ENCODE peak calls at places on chromosomes 11 and 22, in ten cellular contexts. One of them, this sample, is unnamed.

GRCh38 chr11:70066628-70067027 is 11.5 kb upstream of the ANO1 start:
- DNase-seq in naive thymus-derived CD8-positive, alpha-beta T cell: no peak
- DNase-seq in HS-5: no peak
- DNase-seq in GM13977: no peak
- DNase-seq in astrocyte: no peak
- DNase-seq in activated CD4-positive, CD25-positive, alpha-beta regulatory T cell: no peak
- DNase-seq in T1000: no peak
- DNase-seq in activated B cell treated with CpG ODN at 0.5 μM for 24 hours: no peak
- DNase-seq in left ventricle myocardium superior: no peak
- DNase-seq in amygdala: no peak
- DNase-seq in this sample: no peak

GRCh38 chr22:29078036-29078868 is 5.4 kb downstream of the KREMEN1 start:
- DNase-seq in naive thymus-derived CD8-positive, alpha-beta T cell: no peak
- DNase-seq in HS-5: no peak
- DNase-seq in GM13977: no peak
- DNase-seq in astrocyte: no peak
- DNase-seq in activated CD4-positive, CD25-positive, alpha-beta regulatory T cell: no peak
- DNase-seq in T1000: no peak
- DNase-seq in activated B cell treated with CpG ODN at 0.5 μM for 24 hours: no peak
- DNase-seq in left ventricle myocardium superior: no peak
- DNase-seq in amygdala: no peak
- DNase-seq in this sample: no peak

GRCh38 chr11:129141748-129142475 is 50.2 kb downstream of the ARHGAP32 start:
- DNase-seq in naive thymus-derived CD8-positive, alpha-beta T cell: no peak
- DNase-seq in HS-5: no peak
- DNase-seq in GM13977: no peak
- DNase-seq in astrocyte: peak
- DNase-seq in activated CD4-positive, CD25-positive, alpha-beta regulatory T cell: no peak
- DNase-seq in T1000: no peak
- DNase-seq in activated B cell treated with CpG ODN at 0.5 μM for 24 hours: no peak
- DNase-seq in left ventricle myocardium superior: no peak
- DNase-seq in amygdala: no peak
- DNase-seq in this sample: no peak

GRCh38 chr22:49344196-49344595 is 483.5 kb downstream of the BRD1 start:
- DNase-seq in naive thymus-derived CD8-positive, alpha-beta T cell: no peak
- DNase-seq in HS-5: no peak
- DNase-seq in GM13977: no peak
- DNase-seq in astrocyte: no peak
- DNase-seq in activated CD4-positive, CD25-positive, alpha-beta regulatory T cell: no peak
- DNase-seq in T1000: no peak
- DNase-seq in activated B cell treated with CpG ODN at 0.5 μM for 24 hours: no peak
- DNase-seq in left ventricle myocardium superior: no peak
- DNase-seq in amygdala: no peak
- DNase-seq in this sample: no peak

GRCh38 chr22:32699686-32700085 is 101.8 kb upstream of the TIMP3 start:
- DNase-seq in naive thymus-derived CD8-positive, alpha-beta T cell: no peak
- DNase-seq in HS-5: no peak
- DNase-seq in GM13977: no peak
- DNase-seq in astrocyte: no peak
- DNase-seq in activated CD4-positive, CD25-positive, alpha-beta regulatory T cell: no peak
- DNase-seq in T1000: no peak
- DNase-seq in activated B cell treated with CpG ODN at 0.5 μM for 24 hours: no peak
- DNase-seq in left ventricle myocardium superior: no peak
- DNase-seq in amygdala: no peak
- DNase-seq in this sample: no peak

GRCh38 chr11:69471329-69472052 is 10.0 kb upstream of the LINC01488 start:
- DNase-seq in naive thymus-derived CD8-positive, alpha-beta T cell: no peak
- DNase-seq in HS-5: no peak
- DNase-seq in GM13977: no peak
- DNase-seq in astrocyte: peak
- DNase-seq in activated CD4-positive, CD25-positive, alpha-beta regulatory T cell: no peak
- DNase-seq in T1000: no peak
- DNase-seq in activated B cell treated with CpG ODN at 0.5 μM for 24 hours: no peak
- DNase-seq in left ventricle myocardium superior: peak
- DNase-seq in amygdala: no peak
- DNase-seq in this sample: peak

GRCh38 chr11:111762981-111763643 is 3.1 kb downstream of the PPP2R1B start:
- DNase-seq in naive thymus-derived CD8-positive, alpha-beta T cell: no peak
- DNase-seq in HS-5: no peak
- DNase-seq in GM13977: no peak
- DNase-seq in astrocyte: no peak
- DNase-seq in activated CD4-positive, CD25-positive, alpha-beta regulatory T cell: no peak
- DNase-seq in T1000: no peak
- DNase-seq in activated B cell treated with CpG ODN at 0.5 μM for 24 hours: no peak
- DNase-seq in left ventricle myocardium superior: no peak
- DNase-seq in amygdala: no peak
- DNase-seq in this sample: peak

GRCh38 chr11:38814670-38815069 is 2216.6 kb upstream of the RAG2 start:
- DNase-seq in naive thymus-derived CD8-positive, alpha-beta T cell: no peak
- DNase-seq in HS-5: peak
- DNase-seq in GM13977: no peak
- DNase-seq in astrocyte: peak
- DNase-seq in activated CD4-positive, CD25-positive, alpha-beta regulatory T cell: no peak
- DNase-seq in T1000: no peak
- DNase-seq in activated B cell treated with CpG ODN at 0.5 μM for 24 hours: no peak
- DNase-seq in left ventricle myocardium superior: no peak
- DNase-seq in amygdala: no peak
- DNase-seq in this sample: peak

GRCh38 chr11:101914349-101914736 is 467 bp upstream of the CEP126 start:
- DNase-seq in naive thymus-derived CD8-positive, alpha-beta T cell: no peak
- DNase-seq in HS-5: no peak
- DNase-seq in GM13977: no peak
- DNase-seq in astrocyte: peak
- DNase-seq in activated CD4-positive, CD25-positive, alpha-beta regulatory T cell: no peak
- DNase-seq in T1000: no peak
- DNase-seq in activated B cell treated with CpG ODN at 0.5 μM for 24 hours: no peak
- DNase-seq in left ventricle myocardium superior: no peak
- DNase-seq in amygdala: no peak
- DNase-seq in this sample: peak

GRCh38 chr11:125603207-125603606 is 10.6 kb downstream of the STT3A start:
- DNase-seq in naive thymus-derived CD8-positive, alpha-beta T cell: no peak
- DNase-seq in HS-5: no peak
- DNase-seq in GM13977: no peak
- DNase-seq in astrocyte: peak
- DNase-seq in activated CD4-positive, CD25-positive, alpha-beta regulatory T cell: no peak
- DNase-seq in T1000: no peak
- DNase-seq in activated B cell treated with CpG ODN at 0.5 μM for 24 hours: no peak
- DNase-seq in left ventricle myocardium superior: no peak
- DNase-seq in amygdala: no peak
- DNase-seq in this sample: peak

GRCh38 chr11:73265853-73266643 is 6.1 kb upstream of the P2RY6 start:
- DNase-seq in naive thymus-derived CD8-positive, alpha-beta T cell: no peak
- DNase-seq in HS-5: no peak
- DNase-seq in GM13977: no peak
- DNase-seq in astrocyte: no peak
- DNase-seq in activated CD4-positive, CD25-positive, alpha-beta regulatory T cell: no peak
- DNase-seq in T1000: no peak
- DNase-seq in activated B cell treated with CpG ODN at 0.5 μM for 24 hours: no peak
- DNase-seq in left ventricle myocardium superior: no peak
- DNase-seq in amygdala: no peak
- DNase-seq in this sample: no peak

GRCh38 chr11:126443120-126443519 is 87.6 kb downstream of the ST3GAL4 start:
- DNase-seq in naive thymus-derived CD8-positive, alpha-beta T cell: no peak
- DNase-seq in HS-5: no peak
- DNase-seq in GM13977: no peak
- DNase-seq in astrocyte: no peak
- DNase-seq in activated CD4-positive, CD25-positive, alpha-beta regulatory T cell: no peak
- DNase-seq in T1000: no peak
- DNase-seq in activated B cell treated with CpG ODN at 0.5 μM for 24 hours: no peak
- DNase-seq in left ventricle myocardium superior: no peak
- DNase-seq in amygdala: no peak
- DNase-seq in this sample: no peak

GRCh38 chr11:127074151-127074761 is 73.7 kb upstream of the KIRREL3 start:
- DNase-seq in naive thymus-derived CD8-positive, alpha-beta T cell: no peak
- DNase-seq in HS-5: peak
- DNase-seq in GM13977: peak
- DNase-seq in astrocyte: peak
- DNase-seq in activated CD4-positive, CD25-positive, alpha-beta regulatory T cell: no peak
- DNase-seq in T1000: no peak
- DNase-seq in activated B cell treated with CpG ODN at 0.5 μM for 24 hours: no peak
- DNase-seq in left ventricle myocardium superior: no peak
- DNase-seq in amygdala: no peak
- DNase-seq in this sample: peak

GRCh38 chr11:79461144-79461543 is 20.3 kb upstream of the TENM4 start:
- DNase-seq in naive thymus-derived CD8-positive, alpha-beta T cell: no peak
- DNase-seq in HS-5: no peak
- DNase-seq in GM13977: no peak
- DNase-seq in astrocyte: peak
- DNase-seq in activated CD4-positive, CD25-positive, alpha-beta regulatory T cell: no peak
- DNase-seq in T1000: no peak
- DNase-seq in activated B cell treated with CpG ODN at 0.5 μM for 24 hours: no peak
- DNase-seq in left ventricle myocardium superior: no peak
- DNase-seq in amygdala: no peak
- DNase-seq in this sample: peak

GRCh38 chr22:39896313-39896996 is 2.9 kb upstream of the ENTHD1 start:
- DNase-seq in naive thymus-derived CD8-positive, alpha-beta T cell: no peak
- DNase-seq in HS-5: no peak
- DNase-seq in GM13977: no peak
- DNase-seq in astrocyte: no peak
- DNase-seq in activated CD4-positive, CD25-positive, alpha-beta regulatory T cell: no peak
- DNase-seq in T1000: no peak
- DNase-seq in activated B cell treated with CpG ODN at 0.5 μM for 24 hours: no peak
- DNase-seq in left ventricle myocardium superior: no peak
- DNase-seq in amygdala: no peak
- DNase-seq in this sample: no peak

GRCh38 chr11:63906087-63906486 is 10.9 kb downstream of the RCOR2 start:
- DNase-seq in naive thymus-derived CD8-positive, alpha-beta T cell: no peak
- DNase-seq in HS-5: no peak
- DNase-seq in GM13977: no peak
- DNase-seq in astrocyte: no peak
- DNase-seq in activated CD4-positive, CD25-positive, alpha-beta regulatory T cell: no peak
- DNase-seq in T1000: no peak
- DNase-seq in activated B cell treated with CpG ODN at 0.5 μM for 24 hours: no peak
- DNase-seq in left ventricle myocardium superior: no peak
- DNase-seq in amygdala: no peak
- DNase-seq in this sample: no peak

GRCh38 chr22:32058656-32059280 is 15.7 kb downstream of the SLC5A1 start:
- DNase-seq in naive thymus-derived CD8-positive, alpha-beta T cell: no peak
- DNase-seq in HS-5: no peak
- DNase-seq in GM13977: no peak
- DNase-seq in astrocyte: no peak
- DNase-seq in activated CD4-positive, CD25-positive, alpha-beta regulatory T cell: no peak
- DNase-seq in T1000: no peak
- DNase-seq in activated B cell treated with CpG ODN at 0.5 μM for 24 hours: no peak
- DNase-seq in left ventricle myocardium superior: no peak
- DNase-seq in amygdala: no peak
- DNase-seq in this sample: no peak

GRCh38 chr11:97743205-97743742 is 1277.5 kb upstream of the CNTN5 start:
- DNase-seq in naive thymus-derived CD8-positive, alpha-beta T cell: no peak
- DNase-seq in HS-5: no peak
- DNase-seq in GM13977: no peak
- DNase-seq in astrocyte: peak
- DNase-seq in activated CD4-positive, CD25-positive, alpha-beta regulatory T cell: no peak
- DNase-seq in T1000: no peak
- DNase-seq in activated B cell treated with CpG ODN at 0.5 μM for 24 hours: no peak
- DNase-seq in left ventricle myocardium superior: no peak
- DNase-seq in amygdala: no peak
- DNase-seq in this sample: peak

GRCh38 chr11:114774599-114775365 is 96.5 kb downstream of the NXPE2 start:
- DNase-seq in naive thymus-derived CD8-positive, alpha-beta T cell: no peak
- DNase-seq in HS-5: no peak
- DNase-seq in GM13977: peak
- DNase-seq in astrocyte: peak
- DNase-seq in activated CD4-positive, CD25-positive, alpha-beta regulatory T cell: no peak
- DNase-seq in T1000: no peak
- DNase-seq in activated B cell treated with CpG ODN at 0.5 μM for 24 hours: no peak
- DNase-seq in left ventricle myocardium superior: peak
- DNase-seq in amygdala: peak
- DNase-seq in this sample: peak

GRCh38 chr22:48492371-48493320 is 1335.0 kb downstream of the BRD1 start:
- DNase-seq in naive thymus-derived CD8-positive, alpha-beta T cell: no peak
- DNase-seq in HS-5: peak
- DNase-seq in GM13977: peak
- DNase-seq in astrocyte: peak
- DNase-seq in activated CD4-positive, CD25-positive, alpha-beta regulatory T cell: no peak
- DNase-seq in T1000: no peak
- DNase-seq in activated B cell treated with CpG ODN at 0.5 μM for 24 hours: peak
- DNase-seq in left ventricle myocardium superior: peak
- DNase-seq in amygdala: peak
- DNase-seq in this sample: peak

GRCh38 chr22:37337204-37337943 is 55.1 kb downstream of the CYTH4 start:
- DNase-seq in naive thymus-derived CD8-positive, alpha-beta T cell: no peak
- DNase-seq in HS-5: no peak
- DNase-seq in GM13977: no peak
- DNase-seq in astrocyte: no peak
- DNase-seq in activated CD4-positive, CD25-positive, alpha-beta regulatory T cell: no peak
- DNase-seq in T1000: peak
- DNase-seq in activated B cell treated with CpG ODN at 0.5 μM for 24 hours: no peak
- DNase-seq in left ventricle myocardium superior: no peak
- DNase-seq in amygdala: no peak
- DNase-seq in this sample: peak

This sample was measured in IMR-90.